ENCODE peak calls at places on chromosomes 16 and 17, in nine cellular contexts. Z, S, B, R, Y, E, W, T and C are unnamed samples.
A peak's percentile ranks its signal among the peaks of the same experiment; 100 is the strongest.

GRCh38 chr17:53032861-53033271 is 789.9 kb upstream of the KIF2B start:
- DNase-seq in Z (no peak), S (peak; percentile 62), B (no peak), R (peak; percentile 26), Y (peak; percentile 89), E (no peak), W (no peak), T (no peak), C (peak; percentile 84)

GRCh38 chr16:64489449-64489848 is 632.4 kb downstream of the CDH11 start:
- DNase-seq in Z (no peak), S (no peak), B (no peak), R (no peak), Y (no peak), E (no peak), W (no peak), T (no peak), C (no peak)

GRCh38 chr17:65556910-65557348 is 4.5 kb downstream of the AXIN2 start:
- DNase-seq in Z (no peak), S (no peak), B (no peak), R (no peak), Y (no peak), E (no peak), W (no peak), T (no peak), C (no peak)

GRCh38 chr17:1908699-1909309 is 79.0 kb downstream of the RPA1 start:
- DNase-seq in Z (peak; percentile 75), S (no peak), B (no peak), R (peak; percentile 80), Y (peak; percentile 83), E (peak; percentile 85), W (no peak), T (no peak), C (peak; percentile 66)

GRCh38 chr17:40374965-40375498 is 10.5 kb upstream of the GJD3 start:
- DNase-seq in Z (no peak), S (no peak), B (peak; percentile 37), R (no peak), Y (no peak), E (no peak), W (no peak), T (no peak), C (no peak)

GRCh38 chr16:50696575-50697420 is 3.4 kb downstream of the NOD2 start:
- DNase-seq in Z (peak; percentile 63), S (no peak), B (peak; percentile 89), R (no peak), Y (peak; percentile 67), E (peak; percentile 20), W (peak; percentile 89), T (peak; percentile 75), C (peak; percentile 71)

GRCh38 chr17:27457405-27457730 is 1.1 kb downstream of the KSR1 start:
- DNase-seq in Z (no peak), S (no peak), B (no peak), R (no peak), Y (no peak), E (no peak), W (no peak), T (no peak), C (no peak)

GRCh38 chr17:39674702-39675389 is 6.6 kb downstream of the PNMT start:
- DNase-seq in Z (no peak), S (no peak), B (peak; percentile 74), R (peak; percentile 60), Y (peak; percentile 84), E (no peak), W (peak; percentile 61), T (no peak), C (peak; percentile 41)

GRCh38 chr17:73924488-73925186 is 278.8 kb upstream of the RPL38 start:
- DNase-seq in Z (no peak), S (no peak), B (no peak), R (no peak), Y (no peak), E (no peak), W (no peak), T (no peak), C (no peak)

GRCh38 chr16:4500283-4500682 is 24.1 kb downstream of the HMOX2 start:
- DNase-seq in Z (no peak), S (no peak), B (no peak), R (no peak), Y (peak; percentile 77), E (peak; percentile 67), W (no peak), T (no peak), C (no peak)

GRCh38 chr16:81283044-81283443 is 31.7 kb upstream of the GAN start:
- DNase-seq in Z (no peak), S (no peak), B (no peak), R (no peak), Y (no peak), E (no peak), W (no peak), T (no peak), C (no peak)

GRCh38 chr16:53498984-53499383 is 4.0 kb downstream of the AKTIP start:
- DNase-seq in Z (no peak), S (no peak), B (no peak), R (no peak), Y (no peak), E (no peak), W (no peak), T (no peak), C (no peak)

GRCh38 chr17:8785547-8786412 is 13.4 kb downstream of the MFSD6L start:
- DNase-seq in Z (peak; percentile 71), S (peak; percentile 99), B (peak; percentile 88), R (peak; percentile 76), Y (peak; percentile 83), E (peak; percentile 69), W (peak; percentile 83), T (peak; percentile 83), C (peak; percentile 66)

GRCh38 chr16:85067024-85067423 is 39.4 kb downstream of the KIAA0513 start:
- DNase-seq in Z (no peak), S (no peak), B (no peak), R (no peak), Y (no peak), E (no peak), W (peak; percentile 44), T (no peak), C (no peak)

GRCh38 chr16:69936252-69936651 is 14.9 kb upstream of the CLEC18A start:
- DNase-seq in Z (no peak), S (no peak), B (no peak), R (no peak), Y (no peak), E (no peak), W (peak; percentile 61), T (no peak), C (no peak)

GRCh38 chr16:30997887-30998711 is 12.3 kb downstream of the STX1B start:
- DNase-seq in Z (no peak), S (no peak), B (no peak), R (no peak), Y (peak; percentile 66), E (peak; percentile 89), W (no peak), T (no peak), C (no peak)

GRCh38 chr17:19361975-19362292 is 589 bp downstream of the B9D1 start:
- DNase-seq in Z (no peak), S (no peak), B (no peak), R (no peak), Y (no peak), E (no peak), W (no peak), T (no peak), C (no peak)

GRCh38 chr16:86484240-86484639 is 26.1 kb upstream of the FOXF1 start:
- DNase-seq in Z (no peak), S (no peak), B (no peak), R (no peak), Y (no peak), E (no peak), W (no peak), T (no peak), C (no peak)

GRCh38 chr17:61700252-61700651 is 109.2 kb upstream of the NACA2 start:
- DNase-seq in Z (no peak), S (no peak), B (no peak), R (no peak), Y (no peak), E (no peak), W (no peak), T (no peak), C (no peak)

GRCh38 chr17:61701334-61701733 is 110.3 kb upstream of the NACA2 start:
- DNase-seq in Z (no peak), S (no peak), B (no peak), R (no peak), Y (no peak), E (no peak), W (no peak), T (no peak), C (no peak)

GRCh38 chr17:61699032-61699431 is 108.0 kb upstream of the NACA2 start:
- DNase-seq in Z (no peak), S (no peak), B (no peak), R (no peak), Y (no peak), E (no peak), W (no peak), T (no peak), C (no peak)

GRCh38 chr17:61698244-61698643 is 107.2 kb upstream of the NACA2 start:
- DNase-seq in Z (no peak), S (no peak), B (no peak), R (no peak), Y (no peak), E (no peak), W (no peak), T (no peak), C (no peak)

GRCh38 chr17:61699694-61700093 is 108.7 kb upstream of the NACA2 start:
- DNase-seq in Z (no peak), S (no peak), B (no peak), R (no peak), Y (no peak), E (no peak), W (no peak), T (no peak), C (no peak)
- H3K9me3 ChIP-seq in Z (peaks cover 5% of the 10 kb centered on the region), S (peaks cover 29% of the 10 kb centered on the region), B (peaks cover 33% of the 10 kb centered on the region), R (peaks cover 4% of the 10 kb centered on the region), Y (peaks cover 20% of the 10 kb centered on the region), E (peaks cover 41% of the 10 kb centered on the region), W (peaks cover 18% of the 10 kb centered on the region), T (peaks cover 45% of the 10 kb centered on the region), C (no peaks in the 10 kb centered on the region)

GRCh38 chr17:75739174-75739573 is 17.9 kb downstream of the ITGB4 start:
- DNase-seq in Z (no peak), S (no peak), B (no peak), R (no peak), Y (no peak), E (no peak), W (no peak), T (no peak), C (no peak)
- H3K4me3 ChIP-seq in Z (no peak overlapping the region), S (no peak overlapping the region), B (no peak overlapping the region), R (no peak overlapping the region), Y (no peak overlapping the region), E (no peak overlapping the region), W (no peak overlapping the region), T (no peak overlapping the region), C (no peak overlapping the region)

GRCh38 chr17:50444841-50445715 is 19.1 kb downstream of the ACSF2 start:
- DNase-seq in Z (no peak), S (no peak), B (no peak), R (no peak), Y (no peak), E (no peak), W (no peak), T (no peak), C (no peak)
- H3K4me1 ChIP-seq in Z (no peaks in the 10 kb centered on the region), S (no peaks in the 10 kb centered on the region), B (peaks cover 19% of the 10 kb centered on the region), R (peaks cover 26% of the 10 kb centered on the region), Y (peaks cover 51% of the 10 kb centered on the region), E (no peaks in the 10 kb centered on the region), W (peaks cover 22% of the 10 kb centered on the region), T (peaks cover 5% of the 10 kb centered on the region), C (no peaks in the 10 kb centered on the region)

DNA sequence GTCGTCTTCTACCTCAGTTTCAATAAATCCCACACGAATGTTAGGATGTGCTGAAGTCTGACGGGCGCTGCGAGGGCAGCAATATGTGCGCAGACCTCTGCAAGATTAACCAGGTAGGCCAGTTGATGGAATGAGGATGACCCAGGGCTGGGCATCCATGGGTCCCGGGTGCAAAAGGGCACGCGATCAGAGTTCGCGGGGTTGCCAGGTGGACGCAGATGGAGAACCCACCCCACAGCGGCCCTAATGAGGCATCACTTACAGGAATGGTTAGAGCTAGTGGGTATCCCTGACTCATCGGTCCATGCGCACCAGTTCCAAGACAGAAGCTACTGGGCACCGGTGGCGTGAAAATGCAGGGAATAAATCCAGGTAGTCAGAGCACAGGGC is 2116.0 kb downstream of the TP53TG3F start:
- DNase-seq in Z (no peak), S (no peak), B (no peak), R (no peak), Y (no peak), E (no peak), W (no peak), T (no peak), C (no peak)
- H3K9me3 ChIP-seq in Z (no peaks in the 10 kb centered on the region), S (peaks cover 99% of the 10 kb centered on the region), B (peaks cover 4% of the 10 kb centered on the region), R (no peaks in the 10 kb centered on the region), Y (no peaks in the 10 kb centered on the region), E (peaks cover 2% of the 10 kb centered on the region), W (no peaks in the 10 kb centered on the region), T (no peaks in the 10 kb centered on the region), C (no peaks in the 10 kb centered on the region)